ENCODE peak calls at places on chromosomes 16 and 17, in nine cellular contexts. M, V, E, T, R, C, Z, J and U are unnamed samples.

GRCh38 chr17:82267575-82268379 is 5.7 kb downstream of the CSNK1D start:
- DNase-seq in M (peak; percentile 98), V (no peak), E (peak; percentile 97), T (no peak), R (peak; percentile 88), C (peak; percentile 81), Z (peak; percentile 96), J (peak; percentile 95), U (peak; percentile 94)

GRCh38 chr16:11696266-11697012 is 28.2 kb downstream of the SNN start:
- DNase-seq in M (no peak), V (no peak), E (no peak), T (no peak), R (no peak), C (no peak), Z (no peak), J (no peak), U (no peak)

GRCh38 chr16:64590516-64590915 is 531.3 kb downstream of the CDH11 start:
- DNase-seq in M (peak; percentile 58), V (no peak), E (peak; percentile 75), T (no peak), R (peak; percentile 75), C (no peak), Z (peak; percentile 39), J (peak; percentile 29), U (no peak)

GRCh38 chr16:81821422-81822128 is 42.5 kb downstream of the PLCG2 start:
- DNase-seq in M (peak; percentile 64), V (peak; percentile 52), E (no peak), T (no peak), R (no peak), C (no peak), Z (no peak), J (no peak), U (no peak)

GRCh38 chr17:74442670-74443515 is 11.0 kb downstream of the GPRC5C start:
- DNase-seq in M (peak; percentile 16), V (peak; percentile 60), E (no peak), T (peak; percentile 77), R (peak; percentile 39), C (peak; percentile 73), Z (no peak), J (no peak), U (no peak)

GRCh38 chr17:45440161-45440859 is 7.6 kb upstream of the ARHGAP27 start:
- DNase-seq in M (peak; percentile 40), V (no peak), E (no peak), T (peak; percentile 78), R (peak; percentile 87), C (peak; percentile 57), Z (no peak), J (peak; percentile 2), U (no peak)

GRCh38 chr17:79098282-79098867 is 23.8 kb downstream of the ENGASE start:
- DNase-seq in M (no peak), V (no peak), E (no peak), T (peak; percentile 7), R (no peak), C (no peak), Z (no peak), J (no peak), U (no peak)

GRCh38 chr17:51119415-51120356 is 982 bp downstream of the SPAG9 start:
- DNase-seq in M (peak; percentile 58), V (peak; percentile 49), E (peak; percentile 55), T (peak; percentile 56), R (peak; percentile 46), C (peak; percentile 36), Z (peak; percentile 10), J (peak; percentile 45), U (peak; percentile 46)

GRCh38 chr16:67396159-67396774 is 3.0 kb upstream of the TPPP3 start:
- DNase-seq in M (peak; percentile 58), V (no peak), E (peak; percentile 91), T (peak; percentile 99), R (peak; percentile 87), C (peak; percentile 87), Z (peak; percentile 94), J (peak; percentile 85), U (peak; percentile 59)

GRCh38 chr16:19210175-19210924 is 42.3 kb downstream of the SYT17 start:
- DNase-seq in M (peak; percentile 13), V (no peak), E (peak; percentile 14), T (peak; percentile 14), R (peak; percentile 58), C (no peak), Z (peak; percentile 2), J (no peak), U (no peak)

GRCh38 chr16:63804126-63804525 is 1317.7 kb downstream of the CDH11 start:
- DNase-seq in M (no peak), V (no peak), E (no peak), T (no peak), R (no peak), C (no peak), Z (no peak), J (no peak), U (no peak)

GRCh38 chr17:45262516-45263476 is 902 bp upstream of the SPATA32 start:
- DNase-seq in M (peak; percentile 86), V (no peak), E (peak; percentile 50), T (no peak), R (peak; percentile 56), C (no peak), Z (no peak), J (no peak), U (peak; percentile 22)

GRCh38 chr17:81735181-81736102 is 23.4 kb downstream of the SLC25A10 start:
- DNase-seq in M (no peak), V (peak; percentile 53), E (peak; percentile 50), T (peak; percentile 72), R (peak; percentile 84), C (no peak), Z (no peak), J (peak; percentile 70), U (no peak)

GRCh38 chr17:2063306-2064146 is 8.6 kb downstream of the HIC1 start:
- DNase-seq in M (peak; percentile 87), V (no peak), E (peak; percentile 58), T (no peak), R (no peak), C (no peak), Z (no peak), J (no peak), U (no peak)

GRCh38 chr16:24504467-24505345 is 34.7 kb upstream of the RBBP6 start:
- DNase-seq in M (peak; percentile 72), V (peak; percentile 30), E (peak; percentile 74), T (peak; percentile 76), R (peak; percentile 74), C (peak; percentile 59), Z (peak; percentile 50), J (peak; percentile 81), U (peak; percentile 52)

GRCh38 chr17:33090806-33091205 is 99.2 kb downstream of the SPACA3 start:
- DNase-seq in M (no peak), V (no peak), E (no peak), T (no peak), R (peak; percentile 25), C (no peak), Z (no peak), J (no peak), U (no peak)

GRCh38 chr16:67183-67791 is 5.1 kb downstream of the RHBDF1 start:
- DNase-seq in M (no peak), V (no peak), E (no peak), T (peak; percentile 61), R (no peak), C (no peak), Z (no peak), J (no peak), U (no peak)

GRCh38 chr16:8929086-8929748 is 34.5 kb downstream of the USP7 start:
- DNase-seq in M (no peak), V (no peak), E (no peak), T (peak; percentile 51), R (no peak), C (no peak), Z (no peak), J (no peak), U (no peak)

GRCh38 chr17:81794509-81794908 is 9.4 kb upstream of the GCGR start:
- DNase-seq in M (peak; percentile 31), V (no peak), E (no peak), T (peak; percentile 40), R (no peak), C (no peak), Z (no peak), J (peak; percentile 52), U (peak; percentile 39)